ENCODE peak calls at places on chromosome 3, in five cellular contexts. L, S, P, M and D are unnamed samples.

GRCh38 chr3:135558906-135559305 is 406.6 kb upstream of the PPP2R3A start:
- DNase-seq in S (no peak), M (no peak), P (no peak), L (no peak), D (no peak)

GRCh38 chr3:111541911-111542483 is at the start of gene CD96:
- DNase-seq in P (peak; percentile 65), S (no peak), L (no peak), M (no peak), D (no peak)

GRCh38 chr3:181103605-181104004 is 114.1 kb upstream of the DNAJC19 start:
- DNase-seq in M (no peak), P (no peak), S (no peak), L (peak; percentile 16), D (no peak)

GRCh38 chr3:71067977-71068376 is 515.6 kb downstream of the FOXP1 start:
- DNase-seq in P (no peak), L (no peak), M (no peak), S (no peak), D (no peak)

GRCh38 chr3:176663819-176664218 is 533.5 kb downstream of the TBL1XR1 start:
- DNase-seq in L (no peak), S (no peak), P (peak; percentile 66), M (no peak), D (no peak)

GRCh38 chr3:47324278-47324865 is 41.6 kb downstream of the KLHL18 start:
- DNase-seq in L (peak; percentile 72), S (peak; percentile 37), M (no peak), P (peak; percentile 88), D (peak; percentile 77)

GRCh38 chr3:40108643-40109042 is 200.9 kb upstream of the EIF1B start:
- DNase-seq in L (no peak), P (no peak), S (no peak), M (no peak), D (no peak)

GRCh38 chr3:170357920-170358854 is 672 bp downstream of the SKIL start:
- DNase-seq in S (peak; percentile 88), P (peak; percentile 59), L (peak; percentile 87), M (peak; percentile 89), D (peak; percentile 84)

GRCh38 chr3:146539315-146539714 is 5.1 kb downstream of the PLSCR1 start:
- DNase-seq in P (no peak), M (no peak), L (peak; percentile 58), S (no peak), D (no peak)

GRCh38 chr3:71305246-71306206 is 278.0 kb downstream of the FOXP1 start:
- DNase-seq in M (no peak), S (peak; percentile 49), P (peak; percentile 57), L (peak; percentile 28), D (no peak)

GRCh38 chr3:44323341-44323955 is 15.1 kb upstream of the TCAIM start:
- DNase-seq in M (peak; percentile 55), S (peak; percentile 73), L (peak; percentile 87), P (peak; percentile 71), D (peak; percentile 86)

GRCh38 chr3:112043621-112044201 is 9.2 kb downstream of the TMPRSS7 start:
- DNase-seq in S (peak; percentile 37), M (no peak), L (peak; percentile 70), P (peak; percentile 79), D (peak; percentile 75)

GRCh38 chr3:11154953-11155325 is 646 bp downstream of the HRH1 start:
- DNase-seq in P (peak; percentile 38), S (no peak), M (no peak), L (no peak), D (peak; percentile 63)

GRCh38 chr3:85710490-85710889 is 751.7 kb downstream of the CADM2 start:
- DNase-seq in P (peak; percentile 29), M (no peak), S (no peak), L (no peak), D (no peak)

GRCh38 chr3:10998542-10998941 is 6.0 kb downstream of the SLC6A1 start:
- DNase-seq in P (no peak), S (no peak), M (no peak), L (no peak), D (no peak)

GRCh38 chr3:31105011-31105410 is 210.6 kb upstream of the GADL1 start:
- DNase-seq in L (no peak), S (no peak), P (no peak), M (no peak), D (no peak)

GRCh38 chr3:122572940-122573412 is 4.5 kb upstream of the PARP15 start:
- DNase-seq in P (peak; percentile 41), M (no peak), S (no peak), L (no peak), D (peak; percentile 58)

GRCh38 chr3:141330235-141330634 is 38.1 kb upstream of the ZBTB38 start:
- DNase-seq in S (no peak), L (no peak), P (no peak), M (no peak), D (no peak)

GRCh38 chr3:114496021-114496434 is 202.2 kb downstream of the TIGIT start:
- DNase-seq in P (peak; percentile 72), L (no peak), M (no peak), S (peak; percentile 79), D (no peak)

GRCh38 chr3:65833761-65834505 is 204.8 kb downstream of the MAGI1 start:
- DNase-seq in M (no peak), S (no peak), L (no peak), P (peak; percentile 80), D (no peak)

GRCh38 chr3:132556467-132557159 is 40.5 kb upstream of the ACKR4 start:
- DNase-seq in M (no peak), L (no peak), S (peak; percentile 79), P (no peak), D (no peak)

GRCh38 chr3:35849963-35850362 is 210.6 kb downstream of the ARPP21 start:
- DNase-seq in P (no peak), L (no peak), S (no peak), M (no peak), D (no peak)

GRCh38 chr3:108970561-108970960 is 16.9 kb upstream of the GUCA1C start:
- DNase-seq in L (no peak), P (no peak), S (no peak), M (no peak), D (no peak)

GRCh38 chr3:151265866-151266265 is 12.5 kb downstream of the P2RY14 start:
- DNase-seq in P (no peak), M (no peak), S (no peak), L (no peak), D (no peak)

GRCh38 chr3:185658504-185658912 is 72.4 kb downstream of the SENP2 start:
- DNase-seq in L (peak; percentile 74), M (no peak), S (no peak), P (peak; percentile 99), D (peak; percentile 81)

GRCh38 chr3:183774631-183775030 is 50.7 kb downstream of the MAP6D1 start:
- DNase-seq in P (peak; percentile 81), L (no peak), M (no peak), S (no peak), D (peak; percentile 65)

GRCh38 chr3:188946351-188946750 is 225.4 kb upstream of the TPRG1 start:
- DNase-seq in L (no peak), M (no peak), P (no peak), S (no peak), D (no peak)

GRCh38 chr3:10047876-10048275 is 21.6 kb downstream of the FANCD2 start:
- DNase-seq in S (no peak), L (no peak), M (no peak), P (no peak), D (no peak)

GRCh38 chr3:171236586-171237120 is 210.1 kb upstream of the SLC2A2 start:
- DNase-seq in L (no peak), M (no peak), P (no peak), S (no peak), D (no peak)

GRCh38 chr3:23743141-23743784 is 62.5 kb upstream of the UBE2E1 start:
- DNase-seq in P (no peak), S (no peak), M (no peak), L (no peak), D (no peak)

GRCh38 chr3:98596902-98597500 is 3.6 kb upstream of the CPOX start:
- DNase-seq in L (no peak), M (no peak), S (no peak), P (peak; percentile 34), D (no peak)

GRCh38 chr3:184355261-184356012 is 6.0 kb downstream of the CLCN2 start:
- DNase-seq in M (no peak), S (no peak), L (no peak), P (no peak), D (no peak)

GRCh38 chr3:6047016-6047415 is 813.9 kb upstream of the GRM7 start:
- DNase-seq in S (no peak), M (no peak), P (no peak), L (no peak), D (no peak)

GRCh38 chr3:85164446-85164845 is 205.7 kb downstream of the CADM2 start:
- DNase-seq in S (no peak), L (no peak), M (no peak), P (no peak), D (no peak)

GRCh38 chr3:12737319-12737718 is 21.7 kb downstream of the TMEM40 start:
- DNase-seq in M (no peak), L (no peak), P (no peak), S (no peak), D (no peak)

DNA sequence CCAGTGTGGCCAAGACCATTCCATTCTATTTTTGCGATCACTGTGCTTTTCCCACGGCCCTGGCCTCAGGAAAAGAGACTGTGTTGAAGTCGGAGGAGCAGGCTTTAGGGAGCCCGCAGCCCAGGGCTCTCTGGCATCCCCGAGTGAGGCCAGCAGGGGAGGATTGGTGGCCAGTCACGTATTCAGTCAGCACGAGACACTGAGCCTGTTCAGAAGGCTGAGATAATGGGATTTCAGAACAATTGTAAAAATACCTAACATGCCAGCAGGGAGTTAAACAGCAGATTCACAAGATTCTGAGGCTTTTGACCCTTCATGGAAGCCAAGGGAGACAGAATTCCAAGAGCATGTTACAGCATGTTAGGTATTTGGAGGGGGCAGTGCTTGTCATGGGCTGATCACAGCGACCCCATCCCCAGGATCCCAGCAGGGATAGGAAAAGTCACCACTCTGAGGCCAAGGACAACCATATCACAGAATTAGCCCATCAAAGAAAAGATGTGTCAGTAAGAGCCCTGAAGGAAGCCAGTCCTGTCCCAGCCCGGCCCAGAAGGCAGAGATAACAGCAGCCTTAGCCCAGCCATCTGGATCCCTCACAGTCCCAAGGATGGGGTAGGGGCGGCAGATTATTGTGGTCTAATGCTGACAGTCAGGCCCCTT is 40.6 kb downstream of the AMOTL2 start:
- DNase-seq in M (no peak), S (peak; percentile 56), L (peak; percentile 44), P (peak; percentile 70), D (peak; percentile 19)
- TF ChIP-seq CTCF in M (no peak), S (peak; percentile 5), L (no peak), P (peak; percentile 21), D (no peak)

GRCh38 chr3:62210016-62210415 is 163.3 kb downstream of the FEZF2 start:
- DNase-seq in P (no peak), S (no peak), M (no peak), L (no peak), D (no peak)
- H3K4me1 ChIP-seq in P (no peaks in the 10 kb centered on the region), S (no peaks in the 10 kb centered on the region), M (no peaks in the 10 kb centered on the region), L (no peaks in the 10 kb centered on the region), D (no peaks in the 10 kb centered on the region)

GRCh38 chr3:50156991-50157493 is 1.9 kb downstream of the SEMA3F start:
- DNase-seq in P (peak; percentile 40), L (no peak), S (no peak), M (peak; percentile 65), D (no peak)
- TF ChIP-seq POLR2A in P (no peak), L (no peak), S (no peak), M (peak; percentile 30), D (no peak)

GRCh38 chr3:131283862-131284261 is 97.7 kb upstream of the NUDT16 start:
- DNase-seq in S (no peak), P (no peak), M (no peak), L (no peak), D (no peak)
- TF ChIP-seq CTCF in S (no peak), P (no peak), M (no peak), L (no peak), D (no peak)